ENCODE peak calls at places on chromosomes 13 and 19, in five cellular contexts. I is lower leg skin, X is hepatocyte, F is endothelial cell, L is adrenal gland. M is an unnamed sample.

GRCh38 chr13:112354330-112355273 is 21.6 kb upstream of the SPACA7 start:
- DNase-seq in X (no peak), I (no peak), L (no peak), F (no peak), M (no peak)

GRCh38 chr13:45564108-45564507 is 51.4 kb downstream of the ERICH6B start:
- DNase-seq in I (no peak), F (no peak), L (no peak), X (peak; percentile 56), M (no peak)

GRCh38 chr13:100363874-100364273 is 224.7 kb downstream of the GGACT start:
- DNase-seq in F (no peak), X (no peak), L (no peak), I (no peak), M (no peak)

GRCh38 chr19:8404391-8405151 is 8.5 kb upstream of the MARCHF2 start:
- DNase-seq in X (no peak), I (no peak), F (no peak), L (peak; percentile 59), M (no peak)

GRCh38 chr13:78102121-78102677 is 183.6 kb upstream of the EDNRB start:
- DNase-seq in I (peak; percentile 47), L (peak; percentile 38), X (no peak), F (no peak), M (no peak)

GRCh38 chr13:53240316-53240715 is 211.7 kb downstream of the OLFM4 start:
- DNase-seq in L (no peak), I (no peak), X (no peak), F (no peak), M (no peak)

GRCh38 chr13:77207943-77208342 is 119.0 kb downstream of the MYCBP2 start:
- DNase-seq in X (no peak), F (no peak), L (no peak), I (no peak), M (no peak)

GRCh38 chr19:41626278-41626677 is 596 bp downstream of the CEACAM4 start:
- DNase-seq in X (no peak), L (no peak), F (no peak), I (peak; percentile 4), M (peak; percentile 44)

GRCh38 chr19:7987084-7987768 is 18.2 kb downstream of the ELAVL1 start:
- DNase-seq in F (no peak), L (no peak), I (no peak), X (no peak), M (no peak)

GRCh38 chr13:75236774-75237173 is 245.2 kb downstream of the TBC1D4 start:
- DNase-seq in X (no peak), I (no peak), L (no peak), F (no peak), M (no peak)

GRCh38 chr19:3798137-3798536 is 12.0 kb upstream of the MATK start:
- DNase-seq in X (no peak), L (no peak), F (no peak), I (no peak), M (no peak)

GRCh38 chr13:51643114-51643881 is 59.0 kb downstream of the WDFY2 start:
- DNase-seq in L (no peak), F (no peak), I (no peak), X (no peak), M (no peak)

GRCh38 chr19:45968626-45969025 is 5.0 kb downstream of the NOVA2 start:
- DNase-seq in I (no peak), L (no peak), F (no peak), X (no peak), M (no peak)

GRCh38 chr19:11324079-11324661 is 15.3 kb downstream of the RAB3D start:
- DNase-seq in F (no peak), X (peak; percentile 81), L (peak; percentile 71), I (peak; percentile 84), M (peak; percentile 71)

GRCh38 chr13:98761126-98761978 is 8.9 kb upstream of the SLC15A1 start:
- DNase-seq in L (peak; percentile 37), I (no peak), F (no peak), X (no peak), M (no peak)

GRCh38 chr13:79837741-79838450 is 356.9 kb downstream of the NDFIP2 start:
- DNase-seq in X (peak; percentile 26), F (no peak), I (no peak), L (no peak), M (no peak)

GRCh38 chr13:83796364-83796763 is 85.9 kb downstream of the SLITRK1 start:
- DNase-seq in L (no peak), F (no peak), I (no peak), X (no peak), M (no peak)

GRCh38 chr13:34364633-34365032 is 546.7 kb downstream of the RFC3 start:
- DNase-seq in L (no peak), F (no peak), I (no peak), X (peak; percentile 8), M (no peak)

GRCh38 chr13:112220296-112220875 is 153.4 kb downstream of the SOX1 start:
- DNase-seq in L (no peak), I (no peak), F (no peak), X (no peak), M (no peak)

GRCh38 chr13:111005808-111006494 is 91.1 kb upstream of the ANKRD10 start:
- DNase-seq in F (no peak), L (peak; percentile 54), I (no peak), X (no peak), M (no peak)

GRCh38 chr13:57627663-57628062 is 3.9 kb upstream of the PCDH17 start:
- DNase-seq in I (no peak), X (peak; percentile 55), F (no peak), L (no peak), M (no peak)

GRCh38 chr19:43618921-43619261 is 538 bp downstream of the ZNF428 start:
- DNase-seq in I (no peak), X (peak; percentile 65), L (no peak), F (peak; percentile 35), M (no peak)

GRCh38 chr13:46324976-46325375 is 62.1 kb downstream of the RUBCNL start:
- DNase-seq in X (no peak), F (no peak), L (no peak), I (no peak), M (no peak)

GRCh38 chr13:96003304-96003703 is 49.9 kb downstream of the UGGT2 start:
- DNase-seq in X (peak; percentile 12), I (no peak), F (no peak), L (no peak), M (no peak)

GRCh38 chr19:366951-367350 is 22.4 kb upstream of the MIER2 start:
- DNase-seq in X (no peak), F (no peak), I (no peak), L (no peak), M (no peak)

GRCh38 chr19:3499738-3500428 is 591 bp downstream of the DOHH start:
- DNase-seq in I (no peak), F (no peak), X (no peak), L (no peak), M (no peak)

GRCh38 chr13:109990296-109990695 is 203.9 kb upstream of the IRS2 start:
- DNase-seq in X (no peak), I (no peak), L (no peak), F (no peak), M (no peak)

GRCh38 chr13:109610517-109610916 is 175.9 kb downstream of the IRS2 start:
- DNase-seq in L (peak; percentile 34), X (peak; percentile 28), I (peak; percentile 19), F (peak; percentile 7), M (no peak)

GRCh38 chr19:48815870-48816501 is 5.2 kb upstream of the BCAT2 start:
- DNase-seq in L (peak; percentile 84), I (no peak), X (peak; percentile 67), F (no peak), M (no peak)

GRCh38 chr13:113856716-113857065 is 7.2 kb downstream of the GAS6 start:
- DNase-seq in F (no peak), X (no peak), L (peak; percentile 79), I (no peak), M (peak; percentile 52)

GRCh38 chr13:33109319-33109718 is 93.1 kb downstream of the KL start:
- DNase-seq in L (no peak), F (no peak), X (no peak), I (no peak), M (no peak)

GRCh38 chr13:32791545-32792172 is 205.4 kb downstream of the PDS5B start:
- DNase-seq in F (no peak), X (no peak), I (no peak), L (no peak), M (no peak)

GRCh38 chr19:2045501-2046045 is 5.5 kb downstream of the MKNK2 start:
- DNase-seq in F (no peak), L (peak; percentile 51), I (peak; percentile 24), X (peak; percentile 4), M (no peak)

GRCh38 chr19:17889609-17890214 is 18.0 kb downstream of the SLC5A5 start:
- DNase-seq in I (no peak), L (peak; percentile 42), F (peak; percentile 69), X (peak; percentile 79), M (no peak)

GRCh38 chr13:94708971-94709614 is 3.3 kb downstream of the SOX21 start:
- DNase-seq in F (no peak), L (no peak), X (no peak), I (no peak), M (no peak)

GRCh38 chr19:13430790-13431582 is 75.3 kb downstream of the CACNA1A start:
- DNase-seq in X (peak; percentile 51), F (peak; percentile 73), I (no peak), L (peak; percentile 50), M (no peak)
- TF ChIP-seq CTCF in X (peak; percentile 45), F (peak; percentile 50), I (no peak), L (peak; percentile 60), M (peak; percentile 76)

GRCh38 chr13:47611664-47612288 is 389.3 kb downstream of the SUCLA2 start:
- DNase-seq in F (no peak), I (no peak), X (no peak), L (no peak), M (no peak)

GRCh38 chr13:47610687-47611086 is 390.4 kb downstream of the SUCLA2 start:
- DNase-seq in I (no peak), F (no peak), L (no peak), X (no peak), M (no peak)
- TF ChIP-seq CTCF in I (no peak), F (no peak), L (no peak), X (no peak), M (no peak)

GRCh38 chr13:28528848-28529247 is 33.9 kb upstream of the FLT1 start:
- DNase-seq in X (no peak), F (no peak), I (no peak), L (no peak), M (no peak)
- TF ChIP-seq CTCF in X (no peak), F (no peak), I (no peak), L (no peak), M (no peak)

DNA sequence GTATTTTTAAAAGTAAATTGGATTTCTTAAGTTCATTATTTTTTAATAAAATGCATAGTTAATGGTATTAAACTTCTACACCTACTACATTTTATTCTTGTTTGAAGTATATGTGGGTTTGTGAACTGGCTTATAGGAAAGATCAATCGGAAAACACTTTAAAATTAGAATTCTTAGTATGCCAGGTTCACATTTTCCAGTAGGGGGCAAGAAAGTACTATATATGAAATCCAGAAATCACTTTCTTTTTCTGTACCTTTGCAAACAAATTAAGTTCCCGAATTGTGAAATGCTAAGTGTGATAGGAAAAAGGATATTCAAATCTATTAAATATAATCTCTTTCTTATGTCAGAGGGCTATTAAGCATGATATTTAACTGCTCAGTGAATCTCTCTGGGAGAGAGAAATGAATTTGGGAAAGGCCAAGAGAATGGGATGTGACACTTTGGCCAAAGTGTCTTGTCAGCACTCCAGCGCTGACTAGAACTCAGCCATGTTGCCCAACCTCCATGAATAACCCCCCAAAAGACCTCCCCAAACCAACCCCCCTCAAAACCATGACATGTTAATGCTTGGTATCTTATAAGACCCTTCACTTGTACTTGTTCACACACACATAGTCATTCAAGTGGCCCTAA is 122.6 kb upstream of the SLC10A2 start:
- DNase-seq in X (peak; percentile 47), I (no peak), L (no peak), F (no peak), M (no peak)
- TF ChIP-seq CTCF in X (peak; percentile 78), I (no peak), L (peak; percentile 38), F (peak; percentile 71), M (peak; percentile 87)

M was measured in type B pancreatic cell.